ENCODE peak calls at places on chromosomes 13 and 19, in seven cellular contexts. S is OCI-LY7, Q is PC-3, N is GM23338, J is neural progenitor cell, T is hepatocyte, M is HCT116. C is an unnamed sample.

GRCh38 chr19:11798391-11799296 is at the start of gene ZNF491:
- DNase-seq in S (peak; percentile 94), Q (peak; percentile 90), N (peak; percentile 97), J (peak; percentile 99), T (peak; percentile 96), M (no peak), C (peak; percentile 94)

GRCh38 chr13:91123456-91124127 is 223.9 kb upstream of the MIR17HG start:
- DNase-seq in S (no peak), Q (no peak), N (peak; percentile 67), J (no peak), T (no peak), M (no peak), C (no peak)

GRCh38 chr13:45370922-45371406 is 30.0 kb upstream of the TPT1 start:
- DNase-seq in S (peak; percentile 19), Q (peak; percentile 60), N (peak; percentile 93), J (peak; percentile 87), T (peak; percentile 83), M (no peak), C (no peak)

GRCh38 chr19:49738242-49738641 is 24.9 kb downstream of the TSKS start:
- DNase-seq in S (no peak), Q (no peak), N (no peak), J (no peak), T (no peak), M (no peak), C (no peak)

GRCh38 chr19:19492026-19492610 is 23.2 kb downstream of the TSSK6 start:
- DNase-seq in S (no peak), Q (no peak), N (no peak), J (no peak), T (no peak), M (no peak), C (no peak)

GRCh38 chr13:106318941-106319411 is 216.5 kb downstream of the EFNB2 start:
- DNase-seq in S (no peak), Q (peak; percentile 84), N (peak; percentile 27), J (no peak), T (peak; percentile 61), M (peak; percentile 62), C (no peak)

GRCh38 chr13:47454986-47455385 is 546.1 kb downstream of the SUCLA2 start:
- DNase-seq in S (no peak), Q (no peak), N (no peak), J (no peak), T (no peak), M (no peak), C (no peak)

GRCh38 chr13:100957741-100958140 is 283.1 kb upstream of the TMTC4 start:
- DNase-seq in S (no peak), Q (no peak), N (no peak), J (no peak), T (no peak), M (no peak), C (no peak)

GRCh38 chr19:48842744-48843162 is 6.5 kb upstream of the HSD17B14 start:
- DNase-seq in S (peak; percentile 76), Q (peak; percentile 64), N (peak; percentile 93), J (peak; percentile 82), T (peak; percentile 76), M (peak; percentile 46), C (peak; percentile 50)

GRCh38 chr19:3292958-3293529 is 68.6 kb downstream of the CELF5 start:
- DNase-seq in S (no peak), Q (no peak), N (no peak), J (no peak), T (no peak), M (no peak), C (no peak)

GRCh38 chr19:52941941-52942370 is 18.7 kb upstream of the ZNF888 start:
- DNase-seq in S (peak; percentile 32), Q (peak; percentile 30), N (peak; percentile 65), J (peak; percentile 68), T (peak; percentile 58), M (no peak), C (peak; percentile 8)

GRCh38 chr19:3440082-3440481 is 40.2 kb downstream of the SMIM24 start:
- DNase-seq in S (peak; percentile 50), Q (peak; percentile 42), N (peak; percentile 91), J (peak; percentile 50), T (no peak), M (no peak), C (peak; percentile 45)

GRCh38 chr13:92354583-92354982 is 872.0 kb upstream of the GPC6 start:
- DNase-seq in S (no peak), Q (no peak), N (no peak), J (no peak), T (no peak), M (no peak), C (no peak)

GRCh38 chr19:10870501-10870954 is 825 bp upstream of the CARM1 start:
- DNase-seq in S (no peak), Q (no peak), N (peak; percentile 95), J (no peak), T (no peak), M (no peak), C (no peak)

GRCh38 chr19:13615890-13616289 is 109.6 kb upstream of the CACNA1A start:
- DNase-seq in S (no peak), Q (no peak), N (no peak), J (no peak), T (no peak), M (no peak), C (no peak)

GRCh38 chr13:27401210-27401609 is 23.2 kb upstream of the GTF3A start:
- DNase-seq in S (no peak), Q (peak; percentile 68), N (no peak), J (no peak), T (peak; percentile 20), M (no peak), C (no peak)

GRCh38 chr13:109743706-109744453 is 42.5 kb downstream of the IRS2 start:
- DNase-seq in S (peak; percentile 1), Q (peak; percentile 87), N (no peak), J (no peak), T (peak; percentile 49), M (no peak), C (peak; percentile 65)

GRCh38 chr13:94433055-94433947 is 46.2 kb downstream of the DCT start:
- DNase-seq in S (no peak), Q (no peak), N (peak; percentile 62), J (peak; percentile 31), T (peak; percentile 83), M (no peak), C (no peak)

GRCh38 chr13:99996177-99996705 is 14.7 kb downstream of the ZIC2 start:
- DNase-seq in S (no peak), Q (no peak), N (peak; percentile 24), J (peak; percentile 57), T (no peak), M (no peak), C (no peak)

DNA sequence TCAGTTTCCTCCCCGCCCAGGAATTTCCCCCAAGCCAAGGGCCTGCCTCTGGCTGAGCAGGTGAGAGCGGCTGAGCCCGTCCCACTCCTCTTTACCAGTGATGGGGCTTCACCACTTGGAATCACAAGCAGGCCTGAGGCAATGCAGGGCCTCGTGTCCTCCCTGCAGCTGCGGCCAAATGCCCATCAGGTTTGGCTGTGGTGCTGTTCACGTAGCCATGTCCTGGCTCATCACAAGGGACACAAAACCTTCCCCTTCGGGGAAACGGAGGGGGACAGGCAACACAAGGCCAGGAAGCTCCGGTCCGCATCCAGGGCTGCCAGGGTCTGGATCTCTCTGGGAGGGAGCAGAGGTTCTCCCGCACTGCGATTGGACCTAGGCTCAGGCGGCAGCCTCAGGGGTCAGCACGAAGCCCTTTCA is 597 bp upstream of the SLC7A9 start:
- DNase-seq in S (no peak), Q (no peak), N (peak; percentile 54), J (peak; percentile 34), T (peak; percentile 70), M (no peak), C (no peak)
- TF ChIP-seq EZH2phosphoT487 in S (no peak), Q (no peak), N (no peak), J (no peak), T (no peak), M (no peak), C (no peak)

DNA sequence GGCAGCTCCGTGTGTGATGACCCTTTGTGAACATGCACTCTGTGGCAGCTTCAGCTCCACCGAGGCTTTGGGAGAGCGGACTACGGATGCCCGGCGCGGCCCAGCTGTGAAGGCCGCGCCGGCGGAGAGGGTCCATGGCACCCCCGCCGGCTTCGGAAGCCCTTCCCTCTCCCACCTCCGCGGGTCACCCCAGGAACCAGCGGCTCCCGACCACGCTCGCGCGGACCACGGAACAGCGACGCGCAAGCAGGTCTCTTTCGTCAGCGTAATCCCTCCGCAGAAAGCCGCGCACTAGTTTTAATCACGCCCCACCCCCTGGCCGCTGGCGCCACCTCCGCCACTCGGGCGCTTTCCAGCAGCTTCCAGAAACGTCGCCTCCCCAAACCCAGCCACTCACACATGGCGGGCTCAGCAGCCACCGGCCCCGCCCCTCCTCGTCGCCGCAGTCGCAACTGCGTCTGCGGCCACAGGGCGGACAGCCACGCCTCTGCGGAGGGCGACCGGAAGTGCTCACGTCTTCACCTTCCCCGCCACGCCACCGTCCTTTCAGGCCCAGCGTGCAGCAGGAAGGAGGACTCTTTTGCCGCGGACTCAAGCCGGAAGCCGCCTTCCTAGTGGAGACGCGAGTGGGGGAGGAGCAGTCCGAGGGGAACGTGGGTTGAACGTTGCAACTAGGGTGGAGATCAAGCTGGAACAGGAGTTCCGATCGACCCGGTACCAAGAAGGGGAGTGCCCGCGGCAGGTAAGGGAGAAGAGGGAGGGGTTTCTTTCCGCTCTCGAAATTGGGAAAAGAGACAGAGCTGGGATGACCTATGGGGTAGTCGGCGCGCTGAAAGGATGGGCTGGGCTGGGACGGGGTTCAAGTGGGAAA is at the start of gene USPL1:
- DNase-seq in S (peak; percentile 99), Q (peak; percentile 96), N (peak; percentile 96), J (peak; percentile 99), T (peak; percentile 99), M (peak; percentile 98), C (peak; percentile 96)
- TF ChIP-seq CTCF in S (peak; percentile 29), Q (no peak), N (no peak), J (peak; percentile 36), T (peak; percentile 10), M (no peak), C (no peak)

GRCh38 chr19:16234552-16235445 is 37.1 kb downstream of the AP1M1 start:
- DNase-seq in S (no peak), Q (no peak), N (no peak), J (no peak), T (no peak), M (no peak), C (no peak)
- TF ChIP-seq EZH2phosphoT487 in S (no peak), Q (no peak), N (no peak), J (no peak), T (no peak), M (no peak), C (no peak)

GRCh38 chr13:70714993-70715392 is 606.7 kb upstream of the KLHL1 start:
- DNase-seq in S (no peak), Q (no peak), N (peak; percentile 21), J (no peak), T (no peak), M (no peak), C (no peak)
- TF ChIP-seq CTCF in S (no peak), Q (no peak), N (peak; percentile 32), J (peak; percentile 34), T (no peak), M (peak; percentile 20), C (no peak)

C was measured in MM.1S.